ENCODE peak calls at places on chromosomes 7 and 10, in six cellular contexts. N is activated B cell treated with CpG ODN at 0.5 μM for 24 hours, B is glutamatergic neuron, S is cardiac muscle cell, T is MM.1S, C is body of pancreas. Q is an unnamed sample.

GRCh38 chr7:130281227-130281626 is 11.7 kb upstream of the CPA4 start:
- DNase-seq in C (peak; percentile 47), S (no peak), B (no peak), N (no peak), T (no peak), Q (no peak)

GRCh38 chr7:40622830-40623507 is 488.2 kb downstream of the SUGCT start:
- DNase-seq in S (no peak), B (no peak), N (no peak), C (no peak), T (no peak), Q (no peak)

GRCh38 chr7:24432677-24433076 is 140.6 kb upstream of the PALS2 start:
- DNase-seq in T (no peak), N (no peak), S (no peak), B (no peak), C (no peak), Q (no peak)

GRCh38 chr10:133218891-133219290 is 11.1 kb upstream of the UTF1 start:
- DNase-seq in C (no peak), T (no peak), N (no peak), S (no peak), B (no peak), Q (no peak)

GRCh38 chr10:129586897-129587443 is 119.9 kb downstream of the MGMT start:
- DNase-seq in T (no peak), N (no peak), B (no peak), S (no peak), C (no peak), Q (no peak)

GRCh38 chr10:95403690-95404459 is 113.1 kb upstream of the PDLIM1 start:
- DNase-seq in T (no peak), S (peak; percentile 53), B (no peak), N (no peak), C (peak; percentile 33), Q (no peak)

GRCh38 chr7:731440-732085 is 4.5 kb upstream of the PRKAR1B start:
- DNase-seq in B (no peak), S (no peak), N (no peak), T (no peak), C (no peak), Q (no peak)

GRCh38 chr7:20331231-20331880 is 656 bp downstream of the ITGB8 start:
- DNase-seq in S (peak; percentile 55), T (peak; percentile 70), C (peak; percentile 67), B (peak; percentile 67), N (peak; percentile 62), Q (no peak)

GRCh38 chr10:92747600-92747999 is 57.8 kb downstream of the HHEX start:
- DNase-seq in C (no peak), T (no peak), N (no peak), B (no peak), S (no peak), Q (no peak)

GRCh38 chr7:80312139-80312661 is 177.6 kb downstream of the GNAI1 start:
- DNase-seq in C (peak; percentile 32), S (no peak), B (no peak), T (no peak), N (no peak), Q (no peak)

GRCh38 chr10:51244308-51244707 is 170.0 kb downstream of the PRKG1 start:
- DNase-seq in S (peak; percentile 22), N (no peak), C (no peak), B (no peak), T (no peak), Q (no peak)

GRCh38 chr7:158229945-158230344 is 357.7 kb downstream of the PTPRN2 start:
- DNase-seq in T (no peak), S (no peak), B (no peak), N (no peak), C (no peak), Q (no peak)
- TF ChIP-seq CTCF in T (no peak), S (no peak), B (no peak), N (no peak), C (no peak), Q (no peak)

GRCh38 chr7:155807013-155807804 is 5.1 kb downstream of the SHH start:
- DNase-seq in S (no peak), T (no peak), C (no peak), B (no peak), N (no peak), Q (no peak)

GRCh38 chr7:155805826-155806095 is 6.5 kb downstream of the SHH start:
- DNase-seq in N (no peak), S (no peak), C (no peak), B (no peak), T (no peak), Q (no peak)

GRCh38 chr7:155807805-155808550 is 4.3 kb downstream of the SHH start:
- DNase-seq in S (no peak), C (no peak), N (no peak), B (no peak), T (no peak), Q (no peak)

GRCh38 chr7:155804897-155805825 is 7.1 kb downstream of the SHH start:
- DNase-seq in C (peak; percentile 50), T (peak; percentile 57), N (peak; percentile 63), S (peak; percentile 82), B (peak; percentile 88), Q (peak; percentile 95)

GRCh38 chr7:155806096-155806871 is 6.0 kb downstream of the SHH start:
- DNase-seq in S (no peak), C (no peak), T (no peak), B (peak; percentile 54), N (no peak), Q (no peak)
- TF ChIP-seq CTCF in S (peak; percentile 21), C (no peak), T (no peak), B (peak; percentile 29), N (no peak), Q (no peak)

DNA sequence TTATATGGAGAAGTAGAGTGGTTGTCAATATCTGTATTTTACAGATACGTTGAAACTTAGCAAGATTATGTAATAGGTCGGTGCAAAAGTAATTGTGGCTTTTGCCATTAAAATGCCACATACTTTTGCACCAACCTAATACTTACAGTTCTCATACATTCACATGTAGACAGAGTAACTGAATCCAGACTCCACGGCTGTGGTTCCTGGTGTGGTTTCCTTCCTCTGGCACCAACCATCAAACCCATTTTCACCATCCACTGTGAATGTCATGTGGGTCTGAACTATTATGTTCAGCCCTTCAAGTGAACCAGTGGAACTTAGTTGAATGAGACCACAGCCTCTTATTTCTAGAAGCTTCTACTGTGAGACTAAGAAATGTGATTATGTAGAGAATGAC is 31.5 kb upstream of the SLIT1 start:
- DNase-seq in C (no peak), B (no peak), S (no peak), N (no peak), T (no peak), Q (no peak)
- TF ChIP-seq CTCF in C (no peak), B (no peak), S (no peak), N (no peak), T (no peak), Q (no peak)

GRCh38 chr7:1846331-1847065 is 176.4 kb downstream of the ELFN1 start:
- DNase-seq in C (no peak), N (no peak), B (peak; percentile 7), S (no peak), T (no peak), Q (no peak)
- TF ChIP-seq CTCF in C (no peak), N (no peak), B (no peak), S (no peak), T (no peak), Q (no peak)

Q was measured in D721Med.